ENCODE peak calls at places on chromosomes 4 and X, in five cellular contexts. G is epithelial cell of esophagus; R is non-pigmented ciliary epithelial cell; K is activated B cell treated with CpG ODN at 0.5 μM for 24 hours; M is activated T-cell treated with anti-CD3 and anti-CD28 coated beads, Interleukin-2, amount 50 U/mL, for 24 hours. X is an unnamed sample.

GRCh38 chr4:81426770-81427604 is 44.7 kb downstream of the RASGEF1B start:
- DNase-seq in R (no peak), G (peak), M (no peak), K (no peak), X (no peak)

GRCh38 chrX:55159556-55159955 is 60.6 kb upstream of the PAGE5 start:
- DNase-seq in G (no peak), K (no peak), M (no peak), R (no peak), X (no peak)

GRCh38 chr4:146343776-146344175 is 129.4 kb downstream of the REELD1 start:
- DNase-seq in G (no peak), K (no peak), R (no peak), M (no peak), X (no peak)

GRCh38 chr4:143384381-143384994 is 47.8 kb downstream of the GAB1 start:
- DNase-seq in R (no peak), M (no peak), G (no peak), K (no peak), X (no peak)

GRCh38 chr4:105145059-105145912 is 1.4 kb upstream of the TET2 start:
- DNase-seq in K (no peak), M (no peak), G (peak), R (no peak), X (no peak)

GRCh38 chr4:141248029-141248428 is 27.3 kb downstream of the ZNF330 start:
- DNase-seq in M (no peak), K (no peak), R (peak), G (no peak), X (peak)

GRCh38 chr4:158912390-158913175 is 143.8 kb downstream of the FNIP2 start:
- DNase-seq in M (no peak), K (no peak), G (no peak), R (no peak), X (no peak)

GRCh38 chr4:24686866-24687672 is 102.7 kb upstream of the DHX15 start:
- DNase-seq in K (no peak), M (no peak), G (peak), R (no peak), X (no peak)

GRCh38 chrX:136767104-136767941 is 13.4 kb downstream of the ARHGEF6 start:
- DNase-seq in M (peak), R (no peak), K (peak), G (peak), X (peak)

GRCh38 chr4:162102713-162103112 is 61.1 kb downstream of the FSTL5 start:
- DNase-seq in R (no peak), G (no peak), K (no peak), M (no peak), X (no peak)

GRCh38 chr4:137070614-137071013 is 461.7 kb downstream of the PCDH18 start:
- DNase-seq in M (no peak), R (no peak), G (no peak), K (no peak), X (no peak)

GRCh38 chr4:138614462-138615142 is 372.5 kb upstream of the SLC7A11 start:
- DNase-seq in K (no peak), R (no peak), M (no peak), G (no peak), X (no peak)

GRCh38 chr4:16626945-16627344 is 271.5 kb downstream of the LDB2 start:
- DNase-seq in R (peak), K (no peak), M (no peak), G (peak), X (no peak)

GRCh38 chr4:47809654-47810203 is 28.1 kb downstream of the CORIN start:
- DNase-seq in G (no peak), M (no peak), R (no peak), K (no peak), X (no peak)

GRCh38 chr4:29861307-29861706 is 858.9 kb upstream of the PCDH7 start:
- DNase-seq in R (no peak), M (no peak), G (no peak), K (no peak), X (no peak)

GRCh38 chrX:136159615-136160025 is 12.3 kb downstream of the FHL1 start:
- DNase-seq in R (no peak), M (no peak), K (no peak), G (no peak), X (no peak)

GRCh38 chr4:8215001-8215427 is 15.9 kb downstream of the SH3TC1 start:
- DNase-seq in G (no peak), R (no peak), M (no peak), K (no peak), X (peak)

X was measured in upper lobe of left lung.